ENCODE peak calls at places on chromosomes 1 and 21, in eight cellular contexts. S, U, J, X, I, W, Z and K are unnamed samples.
A peak's percentile ranks its signal among the peaks of the same experiment; 100 is the strongest.

GRCh38 chr21:18951291-18952038 is 547.9 kb upstream of the TMPRSS15 start:
- DNase-seq in S (no peak), U (no peak), J (no peak), X (no peak), I (no peak), W (no peak), Z (no peak), K (no peak)

GRCh38 chr21:17428484-17428869 is 84.4 kb upstream of the CXADR start:
- DNase-seq in S (no peak), U (no peak), J (no peak), X (no peak), I (no peak), W (no peak), Z (no peak), K (no peak)

GRCh38 chr1:1123581-1124507 is 8.0 kb upstream of the C1orf159 start:
- DNase-seq in S (no peak), U (peak; percentile 15), J (no peak), X (no peak), I (no peak), W (peak; percentile 57), Z (no peak), K (no peak)

GRCh38 chr21:42554251-42554937 is 40.7 kb downstream of the SLC37A1 start:
- DNase-seq in S (no peak), U (no peak), J (peak; percentile 88), X (no peak), I (peak; percentile 66), W (no peak), Z (no peak), K (no peak)

GRCh38 chr21:38699048-38699447 is 106.7 kb upstream of the ETS2 start:
- DNase-seq in S (no peak), U (no peak), J (no peak), X (peak; percentile 21), I (no peak), W (no peak), Z (no peak), K (no peak)

GRCh38 chr1:163161841-163162240 is 40.9 kb downstream of the RGS5 start:
- DNase-seq in S (no peak), U (no peak), J (no peak), X (peak; percentile 47), I (no peak), W (no peak), Z (no peak), K (no peak)

GRCh38 chr1:65979145-65979544 is 186.4 kb downstream of the PDE4B start:
- DNase-seq in S (no peak), U (peak; percentile 58), J (no peak), X (no peak), I (no peak), W (no peak), Z (no peak), K (no peak)

GRCh38 chr1:10338047-10338446 is 60.8 kb upstream of the PGD start:
- DNase-seq in S (peak; percentile 16), U (peak; percentile 34), J (no peak), X (peak; percentile 58), I (peak; percentile 70), W (no peak), Z (no peak), K (peak; percentile 17)

GRCh38 chr1:154553056-154553822 is 5.2 kb downstream of the UBE2Q1 start:
- DNase-seq in S (no peak), U (peak; percentile 34), J (no peak), X (no peak), I (no peak), W (no peak), Z (no peak), K (no peak)

GRCh38 chr1:10733967-10734366 is 62.5 kb downstream of the CASZ1 start:
- DNase-seq in S (no peak), U (no peak), J (no peak), X (no peak), I (peak; percentile 71), W (no peak), Z (no peak), K (no peak)

GRCh38 chr1:31639543-31639942 is 5.1 kb downstream of the PEF1 start:
- DNase-seq in S (no peak), U (peak; percentile 78), J (no peak), X (no peak), I (no peak), W (no peak), Z (no peak), K (no peak)

GRCh38 chr21:46227811-46228344 is 696 bp downstream of the LSS start:
- DNase-seq in S (no peak), U (no peak), J (no peak), X (peak; percentile 7), I (no peak), W (peak; percentile 84), Z (no peak), K (no peak)

GRCh38 chr21:46226920-46227599 is 1.5 kb downstream of the LSS start:
- DNase-seq in S (no peak), U (peak; percentile 78), J (peak; percentile 41), X (no peak), I (no peak), W (peak; percentile 66), Z (no peak), K (no peak)

GRCh38 chr21:46228345-46229051 is at the start of gene LSS:
- DNase-seq in S (peak; percentile 93), U (peak; percentile 97), J (peak; percentile 98), X (peak; percentile 96), I (peak; percentile 98), W (peak; percentile 100), Z (peak; percentile 95), K (peak; percentile 96)

GRCh38 chr21:46223217-46223616 is 5.4 kb downstream of the LSS start:
- DNase-seq in S (no peak), U (no peak), J (no peak), X (no peak), I (no peak), W (peak; percentile 51), Z (no peak), K (no peak)

DNA sequence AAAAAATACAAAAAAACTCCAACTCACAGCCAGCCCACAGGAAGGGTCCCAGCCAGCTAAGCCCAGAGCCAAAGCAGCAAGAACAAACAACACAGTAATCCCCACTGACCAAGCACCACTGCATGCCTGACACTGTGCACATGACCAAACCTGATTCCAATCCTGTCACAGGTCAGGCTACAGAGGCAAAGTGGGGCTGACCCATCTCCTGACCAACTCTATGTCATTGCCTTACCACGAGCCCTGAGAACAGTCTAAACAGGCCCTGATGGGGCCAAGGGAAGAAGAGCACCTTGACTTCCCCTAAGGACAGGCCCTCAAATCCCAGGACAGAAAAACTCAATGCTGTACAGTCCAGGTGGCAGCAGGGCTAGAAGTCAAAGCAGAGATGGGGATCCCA is 2.4 kb downstream of the LSS start:
- DNase-seq in S (no peak), U (peak; percentile 19), J (no peak), X (no peak), I (no peak), W (no peak), Z (no peak), K (no peak)
- TF ChIP-seq POLR2A in S (no peak), U (no peak), J (no peak), X (no peak), I (no peak), W (no peak), Z (no peak), K (no peak)

DNA sequence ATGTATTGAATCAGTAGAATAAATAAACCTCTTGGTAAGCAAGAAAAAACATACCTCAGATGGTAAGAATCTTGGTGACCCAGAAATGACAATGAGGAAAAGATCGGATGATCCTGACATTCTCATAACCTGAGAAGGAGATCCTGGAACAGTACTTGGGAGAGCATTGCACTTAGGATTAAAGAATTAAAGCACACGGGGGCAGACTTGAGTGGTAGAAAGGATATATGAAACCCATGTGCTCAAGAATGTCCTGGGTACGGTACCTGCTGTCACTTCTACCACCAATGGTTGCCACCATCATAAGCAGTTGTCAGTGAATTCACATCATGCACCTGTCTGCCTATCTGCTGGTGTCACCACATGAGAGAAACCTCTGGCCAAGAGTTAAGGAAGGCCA is 108.9 kb upstream of the GJB5 start:
- DNase-seq in S (peak; percentile 15), U (no peak), J (no peak), X (no peak), I (no peak), W (no peak), Z (no peak), K (no peak)
- H3K27me3 ChIP-seq in S (peaks cover 80% of the 10 kb centered on the region), U (no peaks in the 10 kb centered on the region), J (no peaks in the 10 kb centered on the region), X (no peaks in the 10 kb centered on the region), I (peaks cover 29% of the 10 kb centered on the region), W (peaks cover 7% of the 10 kb centered on the region), Z (peaks cover 39% of the 10 kb centered on the region), K (peaks cover 9% of the 10 kb centered on the region)

DNA sequence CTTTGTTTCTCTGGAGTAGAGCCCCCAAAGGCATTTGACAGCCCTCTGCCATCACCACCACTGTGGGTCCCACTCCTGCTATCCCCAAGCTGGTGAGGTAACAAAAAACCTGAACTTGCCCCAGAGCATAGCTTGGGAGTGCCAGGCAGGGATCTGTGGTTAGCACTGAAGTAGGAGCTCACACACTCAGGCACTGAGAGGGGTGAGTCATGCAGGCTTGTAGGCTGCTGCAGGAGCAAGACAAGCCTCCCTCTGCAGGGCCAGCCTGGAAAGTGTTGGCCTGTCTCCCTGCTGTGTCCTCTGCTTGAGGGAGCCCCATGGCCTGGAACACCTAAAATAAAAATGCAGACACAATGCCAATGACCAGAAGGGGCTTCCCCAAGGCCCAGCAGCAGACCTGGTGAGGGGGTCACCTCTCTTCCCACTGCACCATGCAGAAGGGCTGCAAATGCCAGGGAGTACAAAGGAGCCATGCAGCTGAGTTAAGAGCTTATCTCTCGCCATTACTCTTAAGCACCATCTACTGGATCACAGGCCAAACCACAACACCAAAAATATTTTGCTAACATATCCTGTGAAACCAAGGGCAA is 108.9 kb upstream of the POGK start:
- DNase-seq in S (peak; percentile 24), U (no peak), J (no peak), X (no peak), I (no peak), W (no peak), Z (no peak), K (no peak)
- TF ChIP-seq POLR2A in S (no peak), U (no peak), J (no peak), X (no peak), I (no peak), W (no peak), Z (no peak), K (no peak)

GRCh38 chr1:229894535-229894934 is 172.5 kb upstream of the GALNT2 start:
- DNase-seq in S (no peak), U (no peak), J (no peak), X (no peak), I (no peak), W (no peak), Z (no peak), K (no peak)

GRCh38 chr1:229893762-229894444 is 173.1 kb upstream of the GALNT2 start:
- DNase-seq in S (no peak), U (no peak), J (no peak), X (no peak), I (no peak), W (no peak), Z (no peak), K (no peak)

GRCh38 chr1:229895605-229896004 is 171.4 kb upstream of the GALNT2 start:
- DNase-seq in S (no peak), U (no peak), J (no peak), X (no peak), I (no peak), W (no peak), Z (no peak), K (no peak)

GRCh38 chr1:229897540-229897939 is 169.5 kb upstream of the GALNT2 start:
- DNase-seq in S (no peak), U (no peak), J (no peak), X (no peak), I (no peak), W (no peak), Z (no peak), K (no peak)

DNA sequence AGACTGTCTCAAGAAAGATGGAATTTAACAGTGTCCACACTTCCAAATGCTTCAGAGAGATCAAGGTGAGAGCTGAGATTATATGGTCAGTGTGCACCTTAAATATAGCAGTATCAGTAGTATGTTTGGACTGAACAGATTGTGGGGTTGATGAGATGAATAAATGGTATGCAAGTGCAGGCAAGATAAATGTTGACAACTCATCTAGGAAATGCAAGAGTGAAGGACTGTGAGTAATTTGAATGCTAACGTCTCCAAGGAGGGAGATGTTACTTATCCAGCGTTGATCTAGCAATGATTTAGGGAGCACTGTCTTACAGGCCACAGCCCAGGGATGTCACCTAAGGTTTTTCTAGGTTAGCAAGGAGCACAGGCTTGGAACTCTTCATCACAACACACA is 170.7 kb upstream of the GALNT2 start:
- DNase-seq in S (no peak), U (no peak), J (no peak), X (no peak), I (no peak), W (no peak), Z (no peak), K (no peak)
- H3K27me3 ChIP-seq in S (peaks cover 9% of the 10 kb centered on the region), U (peaks cover 2% of the 10 kb centered on the region), J (no peaks in the 10 kb centered on the region), X (no peaks in the 10 kb centered on the region), I (no peaks in the 10 kb centered on the region), W (peaks cover 4% of the 10 kb centered on the region), Z (peaks cover 6% of the 10 kb centered on the region), K (no peaks in the 10 kb centered on the region)